ENCODE peak calls at places on chromosomes 4 and X, in eight cellular contexts. E, U, O, C, J, M, I and W are unnamed samples.
A peak's percentile ranks its signal among the peaks of the same experiment; 100 is the strongest.

GRCh38 chr4:78299565-78299972 is 242.4 kb downstream of the FRAS1 start:
- DNase-seq in M (peak; percentile 17), J (no peak), O (no peak), U (no peak), I (no peak), E (no peak), C (peak; percentile 28), W (no peak)

GRCh38 chr4:78606530-78607095 is 55.0 kb downstream of the ANXA3 start:
- DNase-seq in M (no peak), U (no peak), I (no peak), O (no peak), E (no peak), C (no peak), J (no peak), W (no peak)

GRCh38 chr4:118968006-118968405 is 79.4 kb downstream of the SYNPO2 start:
- DNase-seq in M (peak; percentile 87), J (peak; percentile 61), C (peak; percentile 57), I (peak; percentile 60), O (no peak), U (no peak), E (no peak), W (no peak)

GRCh38 chrX:149858592-149858991 is 22.4 kb upstream of the MAGEA8 start:
- DNase-seq in C (no peak), J (no peak), M (no peak), U (no peak), E (no peak), O (no peak), I (no peak), W (no peak)

GRCh38 chrX:63751481-63751880 is 33.5 kb downstream of the ARHGEF9 start:
- DNase-seq in J (no peak), M (no peak), U (no peak), C (no peak), I (no peak), O (no peak), E (no peak), W (no peak)

GRCh38 chr4:81038636-81039350 is 8.3 kb downstream of the BMP3 start:
- DNase-seq in M (no peak), I (no peak), E (no peak), U (no peak), C (no peak), J (no peak), O (no peak), W (no peak)

GRCh38 chrX:115898382-115899001 is 272.1 kb upstream of the AGTR2 start:
- DNase-seq in M (peak; percentile 29), O (peak; percentile 47), I (peak; percentile 80), E (no peak), C (peak; percentile 92), J (peak; percentile 84), U (peak; percentile 64), W (no peak)

GRCh38 chr4:47926667-47927258 is 12.4 kb upstream of the NFXL1 start:
- DNase-seq in J (peak; percentile 30), E (peak; percentile 24), I (peak; percentile 45), M (peak; percentile 47), O (peak; percentile 70), C (peak; percentile 61), U (no peak), W (no peak)

GRCh38 chr4:113293043-113293560 is 243.6 kb downstream of the ANK2 start:
- DNase-seq in O (no peak), U (no peak), E (no peak), M (peak; percentile 68), C (no peak), J (peak; percentile 36), I (peak; percentile 45), W (no peak)
- TF ChIP-seq POLR2A in O (no peak), U (no peak), E (no peak), M (no peak), C (no peak), J (no peak), I (no peak), W (no peak)

GRCh38 chr4:108543359-108543968 is 76.9 kb upstream of the RPL34 start:
- DNase-seq in I (no peak), J (no peak), E (no peak), O (no peak), C (no peak), U (no peak), M (no peak), W (no peak)
- TF ChIP-seq CTCF in I (no peak), J (no peak), E (no peak), O (no peak), C (no peak), U (no peak), M (no peak), W (no peak)

GRCh38 chr4:55124337-55125076 is 888 bp downstream of the KDR start:
- DNase-seq in I (peak; percentile 35), U (no peak), E (no peak), M (no peak), O (peak; percentile 58), C (no peak), J (no peak), W (no peak)
- H3K4me3 ChIP-seq in I (peak overlapping the region; percentile 45), U (peak overlapping the region; percentile 37), E (no peak overlapping the region), M (no peak overlapping the region), O (peak overlapping the region; percentile 57), C (peak overlapping the region; percentile 64), J (peak overlapping the region; percentile 58), W (peak overlapping the region; percentile 32)

GRCh38 chrX:40154229-40154852 is 56.6 kb upstream of the BCOR start:
- DNase-seq in O (peak; percentile 46), U (peak; percentile 67), C (no peak), J (peak; percentile 50), M (no peak), I (peak; percentile 69), E (peak; percentile 53), W (no peak)

GRCh38 chrX:40153335-40154221 is 55.8 kb upstream of the BCOR start:
- DNase-seq in E (peak; percentile 35), J (peak; percentile 71), O (peak; percentile 51), C (peak; percentile 54), I (peak; percentile 64), M (no peak), U (peak; percentile 64), W (no peak)

GRCh38 chrX:40156472-40157227 is 58.9 kb upstream of the BCOR start:
- DNase-seq in E (no peak), C (no peak), O (peak; percentile 62), M (no peak), J (peak; percentile 29), U (peak; percentile 61), I (no peak), W (no peak)

GRCh38 chrX:40155617-40156471 is 58.1 kb upstream of the BCOR start:
- DNase-seq in E (peak; percentile 32), C (no peak), J (peak; percentile 47), U (peak; percentile 61), M (no peak), O (peak; percentile 48), I (no peak), W (no peak)

GRCh38 chrX:40154853-40155616 is 57.3 kb upstream of the BCOR start:
- DNase-seq in J (peak; percentile 87), M (peak; percentile 50), I (peak; percentile 87), U (peak; percentile 90), C (peak; percentile 81), E (peak; percentile 44), O (peak; percentile 52), W (no peak)
- TF ChIP-seq POLR2A in J (peak; percentile 50), M (no peak), I (no peak), U (peak; percentile 36), C (no peak), E (peak; percentile 0), O (no peak), W (no peak)

GRCh38 chr4:60868232-60868960 is 331.7 kb upstream of the ADGRL3 start:
- DNase-seq in C (no peak), M (no peak), E (no peak), U (no peak), O (no peak), J (no peak), I (no peak), W (no peak)

GRCh38 chr4:60863442-60863841 is 336.7 kb upstream of the ADGRL3 start:
- DNase-seq in E (no peak), M (no peak), J (no peak), O (no peak), C (no peak), U (no peak), I (no peak), W (no peak)

GRCh38 chr4:60865238-60865637 is 334.9 kb upstream of the ADGRL3 start:
- DNase-seq in I (no peak), O (no peak), M (no peak), E (no peak), J (no peak), U (no peak), C (no peak), W (no peak)
- TF ChIP-seq CTCF in I (no peak), O (peak; percentile 44), M (no peak), E (no peak), J (no peak), U (no peak), C (no peak), W (no peak)

GRCh38 chr4:2936773-2937145 is 26.4 kb downstream of the NOP14 start:
- DNase-seq in M (peak; percentile 58), J (peak; percentile 24), I (no peak), U (peak; percentile 31), O (no peak), E (no peak), C (no peak), W (peak; percentile 83)
- H3K4me3 ChIP-seq in M (no peak overlapping the region), J (no peak overlapping the region), I (no peak overlapping the region), U (no peak overlapping the region), O (no peak overlapping the region), E (no peak overlapping the region), C (no peak overlapping the region), W (no peak overlapping the region)